ENCODE peak calls at places on chromosome 19, in four cellular contexts. One of them, this sample, is unnamed.

GRCh38 chr19:58228584-58229254 is at the start of gene ZNF544:
- DNase-seq in K562: peak
- DNase-seq in HepG2: peak
- DNase-seq in GM12878: peak
- DNase-seq in this sample: peak

GRCh38 chr19:8475005-8475404 is 27.4 kb downstream of the PRAM1 start:
- DNase-seq in K562: no peak
- DNase-seq in GM12878: no peak
- DNase-seq in HepG2: no peak
- DNase-seq in this sample: no peak

GRCh38 chr19:53055117-53055516 is 10.6 kb downstream of the ERVV-2 start:
- DNase-seq in K562: peak
- DNase-seq in HepG2: peak
- DNase-seq in GM12878: no peak
- DNase-seq in this sample: no peak

GRCh38 chr19:12034196-12034595 is 1.3 kb downstream of the ZNF433 start:
- DNase-seq in GM12878: no peak
- DNase-seq in HepG2: no peak
- DNase-seq in K562: no peak
- DNase-seq in this sample: no peak

GRCh38 chr19:1590641-1591397 is 1.8 kb downstream of the MBD3 start:
- DNase-seq in K562: peak
- DNase-seq in GM12878: no peak
- DNase-seq in HepG2: peak
- DNase-seq in this sample: peak

GRCh38 chr19:55384576-55385235 is 614 bp upstream of the TMEM238 start:
- DNase-seq in K562: peak
- DNase-seq in GM12878: no peak
- DNase-seq in HepG2: no peak
- DNase-seq in this sample: peak

GRCh38 chr19:40813182-40813581 is 14.2 kb downstream of the EGLN2 start:
- DNase-seq in GM12878: no peak
- DNase-seq in HepG2: no peak
- DNase-seq in K562: no peak
- DNase-seq in this sample: no peak

GRCh38 chr19:29491995-29492577 is 33.7 kb upstream of the VSTM2B start:
- DNase-seq in K562: no peak
- DNase-seq in GM12878: no peak
- DNase-seq in HepG2: no peak
- DNase-seq in this sample: no peak

GRCh38 chr19:2032296-2032941 is 16.9 kb upstream of the BTBD2 start:
- DNase-seq in K562: no peak
- DNase-seq in HepG2: no peak
- DNase-seq in GM12878: no peak
- DNase-seq in this sample: peak

GRCh38 chr19:43777163-43777700 is 3.5 kb downstream of the KCNN4 start:
- DNase-seq in K562: peak
- DNase-seq in HepG2: no peak
- DNase-seq in GM12878: no peak
- DNase-seq in this sample: peak

GRCh38 chr19:36605101-36605838 is at the start of gene ZNF382:
- DNase-seq in K562: no peak
- DNase-seq in GM12878: peak
- DNase-seq in HepG2: peak
- DNase-seq in this sample: peak

GRCh38 chr19:397321-397720 is 11.6 kb downstream of the C2CD4C start:
- DNase-seq in GM12878: no peak
- DNase-seq in HepG2: no peak
- DNase-seq in K562: no peak
- DNase-seq in this sample: no peak

GRCh38 chr19:1276620-1277007 is 1.3 kb downstream of the FAM174C start:
- DNase-seq in GM12878: no peak
- DNase-seq in K562: no peak
- DNase-seq in HepG2: no peak
- DNase-seq in this sample: no peak

GRCh38 chr19:30708416-30708815 is 336.2 kb downstream of the ZNF536 start:
- DNase-seq in HepG2: no peak
- DNase-seq in GM12878: no peak
- DNase-seq in K562: no peak
- DNase-seq in this sample: no peak

GRCh38 chr19:43936219-43936618 is 1.1 kb upstream of the ZNF45 start:
- DNase-seq in GM12878: no peak
- DNase-seq in K562: peak
- DNase-seq in HepG2: no peak
- DNase-seq in this sample: no peak

GRCh38 chr19:39514840-39515550 is at the start of gene SELENOV:
- DNase-seq in GM12878: no peak
- DNase-seq in K562: no peak
- DNase-seq in HepG2: no peak
- DNase-seq in this sample: peak

GRCh38 chr19:703329-703650 is 5.4 kb upstream of the PALM start:
- DNase-seq in K562: no peak
- DNase-seq in GM12878: no peak
- DNase-seq in HepG2: no peak
- DNase-seq in this sample: no peak

GRCh38 chr19:13226983-13227382 is 76.8 kb downstream of the IER2 start:
- DNase-seq in K562: no peak
- DNase-seq in GM12878: no peak
- DNase-seq in HepG2: no peak
- DNase-seq in this sample: no peak

GRCh38 chr19:48724796-48725753 is 5.5 kb upstream of the MAMSTR start:
- DNase-seq in GM12878: no peak
- DNase-seq in K562: peak
- DNase-seq in HepG2: no peak
- DNase-seq in this sample: peak

GRCh38 chr19:410243-410781 is 1.4 kb upstream of the C2CD4C start:
- DNase-seq in K562: no peak
- DNase-seq in GM12878: no peak
- DNase-seq in HepG2: no peak
- DNase-seq in this sample: peak

GRCh38 chr19:48480476-48481190 is 11.5 kb downstream of the CYTH2 start:
- DNase-seq in GM12878: no peak
- DNase-seq in K562: no peak
- DNase-seq in HepG2: no peak
- DNase-seq in this sample: no peak

GRCh38 chr19:40717880-40718773 is 1.2 kb downstream of the ITPKC start:
- DNase-seq in HepG2: peak
- DNase-seq in GM12878: no peak
- DNase-seq in K562: peak
- DNase-seq in this sample: no peak

GRCh38 chr19:45451181-45451849 is 16.5 kb upstream of the FOSB start:
- DNase-seq in GM12878: no peak
- DNase-seq in K562: no peak
- DNase-seq in HepG2: no peak
- DNase-seq in this sample: no peak

GRCh38 chr19:13053761-13054604 is 48.7 kb downstream of the LYL1 start:
- DNase-seq in K562: no peak
- DNase-seq in GM12878: no peak
- DNase-seq in HepG2: peak
- DNase-seq in this sample: peak

GRCh38 chr19:50896591-50897190 is 14.5 kb downstream of the KLK4 start:
- DNase-seq in K562: peak
- DNase-seq in GM12878: peak
- DNase-seq in HepG2: peak
- DNase-seq in this sample: no peak

GRCh38 chr19:45863840-45864628 is at the start of gene FOXA3:
- DNase-seq in GM12878: no peak
- DNase-seq in K562: peak
- DNase-seq in HepG2: peak
- DNase-seq in this sample: peak

GRCh38 chr19:2648528-2648937 is 54.0 kb downstream of the GNG7 start:
- DNase-seq in K562: peak
- DNase-seq in GM12878: peak
- DNase-seq in HepG2: peak
- DNase-seq in this sample: peak

GRCh38 chr19:19406878-19407639 is 1.6 kb downstream of the GATAD2A start:
- DNase-seq in GM12878: no peak
- DNase-seq in HepG2: peak
- DNase-seq in K562: peak
- DNase-seq in this sample: no peak

GRCh38 chr19:19568802-19569756 is 31.0 kb downstream of the CILP2 start:
- DNase-seq in GM12878: no peak
- DNase-seq in HepG2: no peak
- DNase-seq in K562: no peak
- DNase-seq in this sample: no peak

DNA sequence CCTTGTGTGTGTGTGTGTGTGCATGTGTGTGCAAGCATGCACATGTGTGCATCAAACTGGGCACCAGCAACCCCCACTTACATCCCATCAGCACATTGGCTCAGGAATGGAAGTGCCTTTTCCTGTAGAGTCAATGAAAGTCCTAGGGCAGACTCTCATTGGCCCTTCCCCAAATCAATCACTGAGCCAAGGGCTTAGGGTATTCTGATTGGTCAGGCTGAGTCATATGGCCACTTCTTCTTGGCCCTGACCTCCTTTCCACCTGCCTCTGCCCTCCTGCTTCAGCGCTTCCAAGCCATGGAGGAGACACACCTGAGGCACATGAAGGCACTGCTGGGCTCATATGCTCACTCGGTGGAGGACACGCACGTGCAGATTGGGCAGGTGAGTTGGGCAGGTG is 20.9 kb downstream of the FCHO1 start:
- DNase-seq in GM12878: no peak
- DNase-seq in K562: peak
- DNase-seq in HepG2: no peak
- DNase-seq in this sample: no peak
- TF ChIP-seq SIN3A in GM12878: no peak
- TF ChIP-seq SIN3A in K562: no peak
- TF ChIP-seq SIN3A in HepG2: no peak
- TF ChIP-seq SIN3A in this sample: no peak

DNA sequence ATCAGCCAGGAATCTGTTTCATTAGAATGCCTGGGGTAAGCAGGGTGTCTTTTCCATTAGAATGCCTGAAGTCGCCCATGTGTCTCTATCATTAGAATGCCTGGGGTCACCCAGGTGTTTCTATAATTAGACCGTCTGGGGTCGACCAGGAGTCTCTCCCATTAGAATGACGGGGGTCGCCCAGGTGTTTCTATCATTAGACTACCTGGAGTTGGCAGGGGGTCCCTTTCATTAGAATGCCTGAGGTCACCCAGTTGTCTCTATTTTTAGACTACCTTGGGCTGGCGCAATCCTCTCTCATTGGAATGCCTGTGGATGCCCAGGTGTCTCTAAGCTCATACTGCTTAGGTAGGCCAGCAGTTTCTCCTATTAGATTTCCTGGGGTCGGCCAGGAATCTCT is 1447.6 kb downstream of the UQCRFS1 start:
- DNase-seq in GM12878: no peak
- DNase-seq in HepG2: no peak
- DNase-seq in K562: no peak
- DNase-seq in this sample: no peak
- TF ChIP-seq FOXM1 in GM12878: no peak
- TF ChIP-seq FOXM1 in HepG2: no peak
- TF ChIP-seq FOXM1 in K562: no peak
- TF ChIP-seq FOXM1 in this sample: no peak

GRCh38 chr19:4981681-4981958 is 12.7 kb downstream of the KDM4B start:
- DNase-seq in GM12878: no peak
- DNase-seq in HepG2: no peak
- DNase-seq in K562: no peak
- DNase-seq in this sample: peak
- TF ChIP-seq SIN3A in GM12878: no peak
- TF ChIP-seq SIN3A in HepG2: no peak
- TF ChIP-seq SIN3A in K562: no peak
- TF ChIP-seq SIN3A in this sample: no peak

DNA sequence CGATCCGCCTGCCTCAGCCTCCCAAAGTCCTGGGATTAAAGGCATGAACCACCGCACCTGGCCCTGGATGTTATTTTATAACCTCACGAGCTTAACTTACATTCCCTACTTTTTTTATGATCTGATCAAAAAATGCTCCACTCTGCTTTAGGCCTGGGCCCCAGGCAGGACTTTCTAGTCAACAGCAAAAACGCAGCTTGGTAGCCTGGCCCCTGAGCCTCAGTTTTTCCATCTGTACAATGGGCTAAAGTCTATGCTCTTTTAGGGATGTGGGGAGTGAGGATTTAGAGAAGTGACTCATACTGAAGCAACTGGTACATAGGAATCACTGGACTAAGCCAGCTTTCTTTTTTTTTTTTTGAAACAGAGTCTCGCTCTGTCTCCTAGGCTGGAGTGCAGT is 11.9 kb upstream of the PIK3R2 start:
- DNase-seq in HepG2: no peak
- DNase-seq in K562: no peak
- DNase-seq in GM12878: no peak
- DNase-seq in this sample: no peak
- TF ChIP-seq FOXM1 in HepG2: no peak
- TF ChIP-seq FOXM1 in K562: no peak
- TF ChIP-seq FOXM1 in GM12878: no peak
- TF ChIP-seq FOXM1 in this sample: no peak

GRCh38 chr19:4327877-4328242 is 10.8 kb downstream of the STAP2 start:
- DNase-seq in K562: no peak
- DNase-seq in HepG2: no peak
- DNase-seq in GM12878: no peak
- DNase-seq in this sample: no peak
- TF ChIP-seq SIN3A in K562: no peak
- TF ChIP-seq SIN3A in HepG2: no peak
- TF ChIP-seq SIN3A in GM12878: no peak
- TF ChIP-seq SIN3A in this sample: no peak

DNA sequence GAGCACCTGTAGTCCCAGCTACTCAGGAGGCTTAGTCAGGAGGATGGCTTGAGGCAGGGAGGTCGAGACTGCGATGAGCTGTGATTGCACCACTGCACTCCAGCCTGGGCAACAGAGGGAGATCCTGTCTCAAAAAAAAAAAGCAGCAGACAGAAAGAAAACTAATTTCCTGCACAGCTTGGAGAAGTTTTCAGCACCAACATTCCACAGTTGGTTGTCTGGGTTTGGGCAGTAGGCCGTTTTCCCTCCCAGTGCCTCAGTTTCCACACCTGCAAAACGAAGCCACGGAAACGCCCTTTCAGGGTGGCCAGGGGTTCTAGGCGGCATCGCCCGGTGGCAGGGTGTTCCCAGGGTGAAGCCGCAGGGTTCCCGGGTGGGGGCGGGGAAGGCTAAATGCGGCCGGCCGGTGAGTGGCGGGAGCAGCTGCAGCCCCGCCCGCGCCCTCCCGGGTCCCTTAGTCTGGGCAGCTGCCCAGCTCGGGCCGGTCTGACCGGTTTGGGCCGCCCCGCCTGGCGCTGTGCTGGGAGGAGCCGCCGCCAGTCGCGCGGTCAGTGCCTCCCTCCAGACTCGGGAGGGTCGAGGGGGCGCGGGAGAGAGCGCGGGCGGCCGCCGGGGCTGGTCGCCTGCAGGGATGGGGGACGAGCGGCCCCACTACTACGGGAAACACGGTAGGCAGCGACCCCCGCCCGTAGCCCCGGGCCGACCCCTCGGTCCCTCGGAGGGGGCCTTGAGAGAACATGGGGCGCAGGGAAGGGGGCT is at the start of gene SLC44A2:
- DNase-seq in K562: no peak
- DNase-seq in HepG2: no peak
- DNase-seq in GM12878: no peak
- DNase-seq in this sample: peak
- TF ChIP-seq FOXM1 in K562: no peak
- TF ChIP-seq FOXM1 in HepG2: no peak
- TF ChIP-seq FOXM1 in GM12878: no peak
- TF ChIP-seq FOXM1 in this sample: no peak